ENCODE peak calls at places on chromosome 6, in six cellular contexts. One of them, this sample, is unnamed.

GRCh38 chr6:64013061-64013410 is 377.4 kb downstream of the PHF3 start:
- DNase-seq in endothelial cell: no peak
- DNase-seq in progenitor cell of endocrine pancreas: no peak
- DNase-seq in activated CD8-positive, alpha-beta memory T cell treated with anti-CD3 and anti-CD28 coated beads for 4 hours: no peak
- DNase-seq in D341Med: no peak
- DNase-seq in astrocyte of the cerebellum: peak
- DNase-seq in this sample: no peak

GRCh38 chr6:31729515-31729978 is 448 bp upstream of the DDAH2 start:
- DNase-seq in activated CD8-positive, alpha-beta memory T cell treated with anti-CD3 and anti-CD28 coated beads for 4 hours: peak
- DNase-seq in progenitor cell of endocrine pancreas: peak
- DNase-seq in astrocyte of the cerebellum: peak
- DNase-seq in endothelial cell: peak
- DNase-seq in D341Med: peak
- DNase-seq in this sample: peak

GRCh38 chr6:53605543-53606235 is 59.9 kb downstream of the KLHL31 start:
- DNase-seq in astrocyte of the cerebellum: no peak
- DNase-seq in activated CD8-positive, alpha-beta memory T cell treated with anti-CD3 and anti-CD28 coated beads for 4 hours: no peak
- DNase-seq in progenitor cell of endocrine pancreas: no peak
- DNase-seq in D341Med: no peak
- DNase-seq in endothelial cell: no peak
- DNase-seq in this sample: no peak

GRCh38 chr6:13761361-13762036 is 49.9 kb upstream of the RANBP9 start:
- DNase-seq in endothelial cell: no peak
- DNase-seq in D341Med: no peak
- DNase-seq in progenitor cell of endocrine pancreas: no peak
- DNase-seq in astrocyte of the cerebellum: no peak
- DNase-seq in activated CD8-positive, alpha-beta memory T cell treated with anti-CD3 and anti-CD28 coated beads for 4 hours: no peak
- DNase-seq in this sample: no peak

GRCh38 chr6:163355471-163355991 is 59.0 kb upstream of the QKI start:
- DNase-seq in D341Med: no peak
- DNase-seq in progenitor cell of endocrine pancreas: no peak
- DNase-seq in activated CD8-positive, alpha-beta memory T cell treated with anti-CD3 and anti-CD28 coated beads for 4 hours: no peak
- DNase-seq in endothelial cell: no peak
- DNase-seq in astrocyte of the cerebellum: no peak
- DNase-seq in this sample: peak

GRCh38 chr6:72894091-72894490 is 272.2 kb downstream of the KCNQ5 start:
- DNase-seq in progenitor cell of endocrine pancreas: no peak
- DNase-seq in activated CD8-positive, alpha-beta memory T cell treated with anti-CD3 and anti-CD28 coated beads for 4 hours: no peak
- DNase-seq in D341Med: no peak
- DNase-seq in endothelial cell: no peak
- DNase-seq in astrocyte of the cerebellum: no peak
- DNase-seq in this sample: no peak

GRCh38 chr6:56220078-56220477 is 27.3 kb downstream of the COL21A1 start:
- DNase-seq in activated CD8-positive, alpha-beta memory T cell treated with anti-CD3 and anti-CD28 coated beads for 4 hours: no peak
- DNase-seq in D341Med: no peak
- DNase-seq in endothelial cell: no peak
- DNase-seq in astrocyte of the cerebellum: no peak
- DNase-seq in progenitor cell of endocrine pancreas: no peak
- DNase-seq in this sample: no peak

GRCh38 chr6:71012871-71013456 is 56.1 kb upstream of the B3GAT2 start:
- DNase-seq in astrocyte of the cerebellum: peak
- DNase-seq in activated CD8-positive, alpha-beta memory T cell treated with anti-CD3 and anti-CD28 coated beads for 4 hours: no peak
- DNase-seq in progenitor cell of endocrine pancreas: no peak
- DNase-seq in endothelial cell: peak
- DNase-seq in D341Med: peak
- DNase-seq in this sample: no peak

GRCh38 chr6:148396411-148396810 is 53.8 kb downstream of the SASH1 start:
- DNase-seq in astrocyte of the cerebellum: no peak
- DNase-seq in D341Med: no peak
- DNase-seq in endothelial cell: no peak
- DNase-seq in progenitor cell of endocrine pancreas: no peak
- DNase-seq in activated CD8-positive, alpha-beta memory T cell treated with anti-CD3 and anti-CD28 coated beads for 4 hours: no peak
- DNase-seq in this sample: no peak

GRCh38 chr6:135722182-135722581 is 129.3 kb upstream of the PDE7B start:
- DNase-seq in activated CD8-positive, alpha-beta memory T cell treated with anti-CD3 and anti-CD28 coated beads for 4 hours: no peak
- DNase-seq in astrocyte of the cerebellum: no peak
- DNase-seq in endothelial cell: no peak
- DNase-seq in D341Med: no peak
- DNase-seq in progenitor cell of endocrine pancreas: no peak
- DNase-seq in this sample: no peak

This sample was measured in right lobe of liver.